ENCODE peak calls at places on chromosomes 4 and X, in nine cellular contexts. Q is transverse colon, M is K562, K is sigmoid colon, I is spleen, C is HCT116, E is upper lobe of left lung, P is SK-N-SH, R is GM23338. S is an unnamed sample.

GRCh38 chr4:3035249-3035648 is 39.1 kb downstream of the HTT-AS start:
- DNase-seq in Q (no peak), M (no peak), K (no peak), I (no peak), C (no peak), E (no peak), P (no peak), R (no peak), S (no peak)

GRCh38 chr4:101277661-101278060 is 69.7 kb downstream of the PPP3CA start:
- DNase-seq in Q (no peak), M (no peak), K (no peak), I (no peak), C (no peak), E (no peak), P (no peak), R (no peak), S (no peak)

GRCh38 chr4:7658297-7659204 is 223.8 kb upstream of the PSAPL1 start:
- DNase-seq in Q (no peak), M (no peak), K (no peak), I (peak; percentile 62), C (no peak), E (no peak), P (no peak), R (no peak), S (no peak)

GRCh38 chr4:136007991-136008390 is 1524.3 kb downstream of the PCDH18 start:
- DNase-seq in Q (no peak), M (no peak), K (no peak), I (no peak), C (no peak), E (peak; percentile 22), P (no peak), R (no peak), S (no peak)

GRCh38 chrX:149628768-149629167 is 2.8 kb downstream of the TMEM185A start:
- DNase-seq in Q (no peak), M (no peak), K (no peak), I (no peak), C (no peak), E (no peak), P (no peak), R (no peak), S (no peak)

GRCh38 chr4:74539043-74539790 is 94.3 kb downstream of the AREG start:
- DNase-seq in Q (no peak), M (no peak), K (no peak), I (no peak), C (no peak), E (no peak), P (no peak), R (no peak), S (no peak)

GRCh38 chr4:7939377-7940108 is at the start of gene AFAP1:
- DNase-seq in Q (peak; percentile 91), M (peak; percentile 99), K (peak; percentile 94), I (peak; percentile 92), C (peak; percentile 37), E (peak; percentile 97), P (peak; percentile 99), R (peak; percentile 96), S (no peak)

GRCh38 chr4:184459413-184459812 is 14.9 kb downstream of the IRF2 start:
- DNase-seq in Q (no peak), M (no peak), K (no peak), I (no peak), C (no peak), E (no peak), P (no peak), R (no peak), S (peak; percentile 34)

GRCh38 chr4:137664055-137664405 is 131.7 kb upstream of the PCDH18 start:
- DNase-seq in Q (no peak), M (no peak), K (no peak), I (no peak), C (no peak), E (no peak), P (no peak), R (peak; percentile 46), S (no peak)

GRCh38 chrX:3046253-3046909 is 5.1 kb downstream of the ARSF start:
- DNase-seq in Q (no peak), M (no peak), K (no peak), I (no peak), C (no peak), E (no peak), P (no peak), R (no peak), S (no peak)

GRCh38 chr4:21801661-21802355 is 146.8 kb downstream of the KCNIP4 start:
- DNase-seq in Q (no peak), M (no peak), K (no peak), I (no peak), C (no peak), E (no peak), P (no peak), R (no peak), S (no peak)

GRCh38 chr4:155787113-155787710 is 28.4 kb downstream of the GUCY1B1 start:
- DNase-seq in Q (no peak), M (no peak), K (no peak), I (no peak), C (peak; percentile 44), E (no peak), P (peak; percentile 65), R (peak; percentile 77), S (no peak)

GRCh38 chr4:53586121-53586816 is 5.0 kb downstream of the LNX1 start:
- DNase-seq in Q (no peak), M (no peak), K (no peak), I (no peak), C (no peak), E (no peak), P (no peak), R (no peak), S (no peak)

GRCh38 chrX:131650637-131651410 is 107.0 kb downstream of the OR13H1 start:
- DNase-seq in Q (no peak), M (no peak), K (no peak), I (no peak), C (no peak), E (no peak), P (no peak), R (no peak), S (no peak)

GRCh38 chr4:8910822-8911310 is 39.2 kb upstream of the HMX1 start:
- DNase-seq in Q (no peak), M (no peak), K (no peak), I (no peak), C (no peak), E (no peak), P (no peak), R (no peak), S (no peak)

GRCh38 chr4:80336582-80336981 is 1.1 kb downstream of the CFAP299 start:
- DNase-seq in Q (peak; percentile 14), M (peak; percentile 39), K (peak; percentile 57), I (peak; percentile 20), C (peak; percentile 18), E (no peak), P (peak; percentile 53), R (peak; percentile 75), S (no peak)

GRCh38 chr4:177251237-177251636 is 58.4 kb upstream of the NEIL3 start:
- DNase-seq in Q (peak; percentile 15), M (no peak), K (no peak), I (no peak), C (no peak), E (no peak), P (no peak), R (no peak), S (no peak)

GRCh38 chr4:119659576-119659975 is 31.0 kb upstream of the PDE5A start:
- DNase-seq in Q (no peak), M (no peak), K (no peak), I (no peak), C (no peak), E (no peak), P (no peak), R (no peak), S (no peak)

GRCh38 chr4:176043838-176044588 is 21.6 kb upstream of the WDR17 start:
- DNase-seq in Q (no peak), M (no peak), K (no peak), I (no peak), C (no peak), E (peak; percentile 52), P (no peak), R (no peak), S (no peak)

GRCh38 chrX:9902651-9903050 is 64.5 kb upstream of the CLDN34 start:
- DNase-seq in Q (no peak), M (no peak), K (no peak), I (no peak), C (no peak), E (no peak), P (no peak), R (no peak), S (no peak)
- TF ChIP-seq POLR2AphosphoS5 in Q (no peak), M (no peak), K (no peak), I (no peak), C (no peak), E (no peak), P (no peak), R (no peak), S (no peak)

GRCh38 chr4:85127653-85128052 is 161.2 kb upstream of the WDFY3 start:
- DNase-seq in Q (no peak), M (peak; percentile 61), K (no peak), I (peak; percentile 79), C (peak; percentile 47), E (peak; percentile 34), P (peak; percentile 77), R (peak; percentile 81), S (no peak)
- H3K4me3 ChIP-seq in Q (no peak overlapping the region), M (no peak overlapping the region), K (no peak overlapping the region), I (no peak overlapping the region), C (no peak overlapping the region), E (no peak overlapping the region), P (no peak overlapping the region), R (peak overlapping the region; percentile 12), S (no peak overlapping the region)

DNA sequence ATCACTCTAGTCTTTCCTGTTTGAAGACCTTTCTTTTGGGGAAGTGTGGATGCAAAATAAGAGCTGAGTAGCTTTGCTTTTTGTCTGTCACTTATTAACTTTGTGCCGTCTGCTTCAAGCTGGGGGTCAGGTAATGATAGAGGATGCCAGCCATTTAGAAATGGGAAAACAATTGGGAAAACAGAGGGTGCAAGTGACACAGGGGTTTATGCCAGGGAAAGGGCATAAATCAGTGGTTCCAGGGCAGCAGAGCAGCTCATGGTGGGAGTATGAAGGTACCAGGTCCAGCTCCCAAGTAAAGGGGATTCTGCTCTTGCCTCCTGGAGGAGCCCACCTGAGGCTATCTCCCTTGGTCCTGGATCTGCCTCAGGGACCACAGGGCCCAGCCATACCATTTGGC is 91.9 kb upstream of the GPR50 start:
- DNase-seq in Q (no peak), M (no peak), K (no peak), I (no peak), C (no peak), E (no peak), P (no peak), R (no peak), S (no peak)
- TF ChIP-seq POLR2AphosphoS5 in Q (no peak), M (no peak), K (no peak), I (no peak), C (no peak), E (no peak), P (no peak), R (no peak), S (no peak)

DNA sequence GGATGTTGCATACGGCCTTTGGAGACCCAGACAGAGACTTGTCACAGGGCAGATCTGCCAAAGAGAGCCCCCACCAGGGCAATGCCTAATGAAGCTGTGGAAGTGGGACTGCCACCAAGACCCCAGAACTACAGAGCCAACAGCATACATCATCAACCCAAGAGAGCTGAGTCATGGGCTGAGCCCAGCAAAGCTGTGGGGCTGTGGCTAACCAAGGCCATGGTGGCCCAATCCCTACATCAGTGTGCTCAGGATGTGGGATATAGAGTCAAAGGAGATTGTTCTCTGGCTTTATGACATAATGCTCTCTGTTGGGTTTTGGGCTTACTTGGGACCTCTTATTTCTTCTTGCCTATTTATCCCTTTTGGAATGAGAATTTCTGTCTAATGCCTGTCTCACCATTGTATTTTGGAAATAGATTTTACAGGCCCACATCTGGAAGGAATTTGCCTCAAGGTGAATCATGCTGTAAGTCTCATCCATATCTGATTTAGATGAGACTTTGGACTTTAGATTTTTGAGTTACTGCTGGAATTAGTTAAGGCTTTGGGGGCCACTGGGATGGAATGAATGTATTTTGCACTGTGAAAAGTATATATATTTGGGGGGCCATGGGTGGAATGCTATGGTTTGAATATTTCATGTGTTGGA is 5.4 kb upstream of the PRDM5 start:
- DNase-seq in Q (no peak), M (no peak), K (no peak), I (no peak), C (no peak), E (no peak), P (no peak), R (no peak), S (no peak)
- H3K4me3 ChIP-seq in Q (no peak overlapping the region), M (no peak overlapping the region), K (no peak overlapping the region), I (no peak overlapping the region), C (no peak overlapping the region), E (no peak overlapping the region), P (no peak overlapping the region), R (no peak overlapping the region), S (no peak overlapping the region)

S was measured in vagina.